ENCODE peak calls at places on chromosomes 12 and 14, in six cellular contexts. S is esophagus squamous epithelium, D is iris pigment epithelial cell, M is HCT116, I is fibroblast of villous mesenchyme, W is GM13977. Q is an unnamed sample.

GRCh38 chr14:75200451-75200850 is 24.0 kb upstream of the TMED10 start:
- DNase-seq in S (no peak), D (no peak), M (peak; percentile 70), I (no peak), W (no peak), Q (no peak)

GRCh38 chr12:3238196-3238595 is 161.0 kb downstream of the TSPAN9 start:
- DNase-seq in S (no peak), D (no peak), M (no peak), I (no peak), W (no peak), Q (no peak)

GRCh38 chr12:19757317-19757877 is 318.1 kb downstream of the AEBP2 start:
- DNase-seq in S (no peak), D (peak; percentile 53), M (peak; percentile 19), I (peak; percentile 63), W (no peak), Q (peak; percentile 5)

GRCh38 chr14:20848316-20848954 is 42.8 kb upstream of the RNASE3 start:
- DNase-seq in S (no peak), D (peak; percentile 20), M (peak; percentile 32), I (no peak), W (no peak), Q (no peak)

GRCh38 chr14:72740504-72740961 is 153.4 kb downstream of the DPF3 start:
- DNase-seq in S (no peak), D (no peak), M (no peak), I (no peak), W (no peak), Q (no peak)

GRCh38 chr14:59013672-59014298 is 174.7 kb upstream of the DAAM1 start:
- DNase-seq in S (no peak), D (peak; percentile 87), M (no peak), I (peak; percentile 71), W (no peak), Q (no peak)

GRCh38 chr12:131506426-131506825 is 204.5 kb upstream of the SFSWAP start:
- DNase-seq in S (no peak), D (no peak), M (no peak), I (no peak), W (no peak), Q (no peak)

GRCh38 chr12:80031229-80031628 is 68.1 kb upstream of the OTOGL start:
- DNase-seq in S (no peak), D (no peak), M (no peak), I (no peak), W (no peak), Q (no peak)